ENCODE peak calls at places on chromosomes 5 and 9, in six cellular contexts. One of them, this sample, is unnamed.

GRCh38 chr5:125034331-125034730 is 287.9 kb upstream of the ZNF608 start:
- DNase-seq in A549: no peak
- DNase-seq in HepG2: no peak
- DNase-seq in H1: no peak
- DNase-seq in WTC11: no peak
- DNase-seq in K562: no peak
- DNase-seq in this sample: no peak

GRCh38 chr9:72315510-72316287 is 49.3 kb downstream of the ZFAND5 start:
- DNase-seq in K562: no peak
- DNase-seq in H1: no peak
- DNase-seq in A549: peak; percentile 40
- DNase-seq in WTC11: peak; percentile 16
- DNase-seq in HepG2: no peak
- DNase-seq in this sample: no peak

GRCh38 chr5:1655496-1656270 is 131.9 kb upstream of the LPCAT1 start:
- DNase-seq in HepG2: no peak
- DNase-seq in WTC11: no peak
- DNase-seq in H1: no peak
- DNase-seq in K562: no peak
- DNase-seq in A549: no peak
- DNase-seq in this sample: no peak

GRCh38 chr5:10306806-10307205 is 896 bp downstream of the CMBL start:
- DNase-seq in A549: no peak
- DNase-seq in H1: no peak
- DNase-seq in K562: no peak
- DNase-seq in WTC11: no peak
- DNase-seq in HepG2: no peak
- DNase-seq in this sample: no peak

GRCh38 chr5:138051441-138052296 is 18.8 kb upstream of the FAM13B start:
- DNase-seq in A549: no peak
- DNase-seq in WTC11: no peak
- DNase-seq in H1: no peak
- DNase-seq in K562: no peak
- DNase-seq in HepG2: no peak
- DNase-seq in this sample: no peak

GRCh38 chr5:95841914-95842812 is 19.6 kb upstream of the GLRX start:
- DNase-seq in H1: no peak
- DNase-seq in K562: no peak
- DNase-seq in A549: no peak
- DNase-seq in HepG2: peak; percentile 47
- DNase-seq in WTC11: no peak
- DNase-seq in this sample: no peak

GRCh38 chr9:33130501-33130900 is 36.6 kb downstream of the B4GALT1 start:
- DNase-seq in WTC11: no peak
- DNase-seq in K562: no peak
- DNase-seq in H1: no peak
- DNase-seq in A549: peak; percentile 29
- DNase-seq in HepG2: no peak
- DNase-seq in this sample: peak; percentile 66

GRCh38 chr9:117734523-117735314 is 30.5 kb downstream of the TLR4 start:
- DNase-seq in K562: no peak
- DNase-seq in WTC11: no peak
- DNase-seq in HepG2: no peak
- DNase-seq in H1: no peak
- DNase-seq in A549: no peak
- DNase-seq in this sample: no peak

GRCh38 chr5:5575461-5575860 is 153.0 kb downstream of the ICE1 start:
- DNase-seq in H1: no peak
- DNase-seq in A549: no peak
- DNase-seq in HepG2: no peak
- DNase-seq in K562: no peak
- DNase-seq in WTC11: no peak
- DNase-seq in this sample: no peak

GRCh38 chr9:78280982-78281668 is 15.8 kb upstream of the PSAT1 start:
- DNase-seq in H1: no peak
- DNase-seq in A549: no peak
- DNase-seq in HepG2: peak; percentile 35
- DNase-seq in WTC11: no peak
- DNase-seq in K562: no peak
- DNase-seq in this sample: peak; percentile 38

DNA sequence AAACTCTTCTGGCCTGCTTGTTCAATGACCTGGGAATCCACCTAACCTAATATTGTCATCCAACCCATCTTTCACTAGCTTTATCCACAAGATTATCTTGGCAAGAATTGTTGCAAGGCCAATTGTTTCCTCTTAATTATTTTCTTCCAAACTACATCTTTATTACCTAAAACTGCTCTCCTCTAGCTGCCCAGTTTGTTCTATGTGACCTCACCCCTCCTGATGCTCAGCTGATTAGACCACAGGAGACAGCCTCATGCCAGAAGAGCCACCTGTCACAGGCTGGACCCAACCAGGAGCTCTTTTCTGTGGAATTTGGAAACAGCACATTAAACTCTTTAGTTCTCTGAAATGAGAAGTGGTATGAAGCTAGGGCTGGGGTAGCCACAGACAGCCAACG is 12.1 kb downstream of the SAXO1 start:
- DNase-seq in WTC11: no peak
- DNase-seq in HepG2: no peak
- DNase-seq in H1: no peak
- DNase-seq in A549: no peak
- DNase-seq in K562: no peak
- DNase-seq in this sample: no peak
- TF ChIP-seq JUN in WTC11: no peak
- TF ChIP-seq JUN in HepG2: no peak
- TF ChIP-seq JUN in H1: no peak
- TF ChIP-seq JUN in A549: no peak
- TF ChIP-seq JUN in K562: no peak
- TF ChIP-seq JUN in this sample: no peak

GRCh38 chr5:54021413-54022155 is 288.8 kb downstream of the ARL15 start:
- DNase-seq in K562: no peak
- DNase-seq in HepG2: no peak
- DNase-seq in A549: no peak
- DNase-seq in H1: no peak
- DNase-seq in WTC11: no peak
- DNase-seq in this sample: peak; percentile 7

GRCh38 chr5:54022156-54022685 is 288.2 kb downstream of the ARL15 start:
- DNase-seq in H1: no peak
- DNase-seq in K562: no peak
- DNase-seq in A549: no peak
- DNase-seq in HepG2: no peak
- DNase-seq in WTC11: no peak
- DNase-seq in this sample: no peak

GRCh38 chr5:54013556-54014157 is 296.7 kb downstream of the ARL15 start:
- DNase-seq in WTC11: no peak
- DNase-seq in K562: peak; percentile 48
- DNase-seq in HepG2: no peak
- DNase-seq in A549: no peak
- DNase-seq in H1: no peak
- DNase-seq in this sample: peak; percentile 32

GRCh38 chr5:54017580-54017979 is 292.8 kb downstream of the ARL15 start:
- DNase-seq in A549: no peak
- DNase-seq in HepG2: no peak
- DNase-seq in K562: no peak
- DNase-seq in H1: no peak
- DNase-seq in WTC11: no peak
- DNase-seq in this sample: no peak

GRCh38 chr5:54018438-54018837 is 291.9 kb downstream of the ARL15 start:
- DNase-seq in H1: no peak
- DNase-seq in K562: no peak
- DNase-seq in A549: no peak
- DNase-seq in WTC11: peak; percentile 16
- DNase-seq in HepG2: no peak
- DNase-seq in this sample: no peak
- TF ChIP-seq JUN in H1: no peak
- TF ChIP-seq JUN in K562: no peak
- TF ChIP-seq JUN in A549: no peak
- TF ChIP-seq JUN in WTC11: no peak
- TF ChIP-seq JUN in HepG2: no peak
- TF ChIP-seq JUN in this sample: no peak

DNA sequence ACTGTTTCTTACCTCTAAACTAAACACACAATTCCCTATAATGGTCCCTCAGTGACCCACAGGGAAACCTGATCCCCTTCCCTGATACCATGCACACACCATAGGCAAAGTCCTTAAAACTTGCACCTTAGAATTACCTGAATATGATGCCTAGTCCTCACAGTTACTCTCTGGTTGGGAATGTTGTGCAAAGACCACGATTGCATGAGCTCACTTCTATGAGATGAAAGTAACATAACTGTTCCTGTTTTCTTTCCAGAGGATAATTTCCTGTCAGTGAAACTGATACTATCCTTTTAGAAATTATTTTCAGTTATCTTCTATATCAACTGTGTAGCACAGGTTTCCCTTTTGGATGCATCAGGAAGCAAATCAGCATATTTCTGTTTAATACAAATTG is 51.4 kb upstream of the TNFAIP8 start:
- DNase-seq in A549: no peak
- DNase-seq in HepG2: peak; percentile 60
- DNase-seq in K562: no peak
- DNase-seq in WTC11: no peak
- DNase-seq in H1: no peak
- DNase-seq in this sample: no peak
- TF ChIP-seq JUN in A549: no peak
- TF ChIP-seq JUN in HepG2: no peak
- TF ChIP-seq JUN in K562: no peak
- TF ChIP-seq JUN in WTC11: no peak
- TF ChIP-seq JUN in H1: no peak
- TF ChIP-seq JUN in this sample: no peak

DNA sequence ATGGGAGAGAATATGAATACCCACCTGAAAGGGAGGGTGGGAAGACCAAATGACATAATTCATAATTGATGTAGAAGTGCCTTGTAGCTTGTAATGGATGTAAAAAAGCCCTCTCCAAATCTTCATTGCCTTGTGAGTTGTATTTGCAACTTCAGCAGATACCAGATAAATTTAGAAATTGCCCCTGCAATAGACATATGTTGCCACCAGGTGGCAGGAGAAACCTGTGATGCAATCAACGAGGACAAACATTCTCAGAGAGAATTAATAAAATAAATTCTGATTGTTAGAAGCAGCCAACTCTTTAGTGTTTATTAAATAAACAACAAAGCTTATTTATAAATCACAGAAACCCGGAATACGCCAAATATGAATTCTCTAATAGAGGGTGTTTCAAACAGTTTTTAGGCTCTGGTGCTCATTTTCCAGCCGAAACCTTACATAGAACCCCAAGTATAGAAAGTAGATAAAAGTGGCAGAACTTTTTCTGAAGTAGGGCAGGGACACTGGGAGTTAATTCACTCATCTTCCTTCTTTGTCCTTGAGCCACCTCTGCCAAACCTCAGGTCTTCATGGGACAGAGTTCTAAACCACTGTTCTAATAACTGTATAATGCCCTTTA is 147.8 kb downstream of the TMEM38B start:
- DNase-seq in A549: peak; percentile 34
- DNase-seq in WTC11: peak; percentile 34
- DNase-seq in K562: peak; percentile 51
- DNase-seq in H1: no peak
- DNase-seq in HepG2: peak; percentile 16
- DNase-seq in this sample: peak; percentile 41
- TF ChIP-seq JUN in A549: no peak
- TF ChIP-seq JUN in WTC11: no peak
- TF ChIP-seq JUN in K562: no peak
- TF ChIP-seq JUN in H1: no peak
- TF ChIP-seq JUN in HepG2: no peak
- TF ChIP-seq JUN in this sample: no peak

This sample was measured in endothelial cell of umbilical vein.